ENCODE peak calls at places on chromosomes 16 and 17, in ten cellular contexts. A is mammary epithelial cell, Y is MM.1S, E is HepG2, Z is fibroblast of lung, K is IMR-90, N is PC-3, Q is astrocyte, U is SK-N-SH, I is keratinocyte. F is an unnamed sample. For H4K20me1, the result is how much of the 10 kb centered on the place peaks cover.

GRCh38 chr17:70405492-70406220 is 236.3 kb downstream of the KCNJ2 start:
- DNase-seq in I (peak), A (peak), Z (peak), U (no peak), K (peak), Q (peak), N (peak), E (no peak), Y (peak), F (no peak)

GRCh38 chr16:25035494-25036405 is 20.6 kb upstream of the ARHGAP17 start:
- DNase-seq in U (no peak), A (no peak), Q (peak), Z (no peak), Y (no peak), I (no peak), E (no peak), K (peak), N (peak), F (no peak)

GRCh38 chr16:11671676-11672075 is 3.4 kb downstream of the SNN start:
- DNase-seq in Z (no peak), U (no peak), Q (no peak), E (no peak), Y (no peak), I (no peak), N (no peak), K (no peak), A (no peak), F (no peak)

GRCh38 chr17:65670667-65671371 is 109.4 kb upstream of the AXIN2 start:
- DNase-seq in K (no peak), N (no peak), A (no peak), U (no peak), Z (no peak), E (peak), I (no peak), Y (no peak), Q (peak), F (no peak)

GRCh38 chr16:70470927-70471341 is 16.5 kb downstream of the FCSK start:
- DNase-seq in E (peak), I (no peak), K (peak), U (peak), N (peak), A (no peak), Y (no peak), Z (no peak), Q (no peak), F (no peak)

GRCh38 chr16:85490971-85491771 is 122.0 kb upstream of the GSE1 start:
- DNase-seq in E (peak), I (no peak), A (no peak), Q (no peak), Z (no peak), U (no peak), Y (peak), N (peak), K (no peak), F (peak)

GRCh38 chr16:80480664-80481063 is 60.1 kb upstream of the DYNLRB2 start:
- DNase-seq in E (no peak), U (no peak), A (no peak), N (no peak), Z (no peak), Q (no peak), K (no peak), Y (peak), I (no peak), F (no peak)

GRCh38 chr17:78200451-78200850 is 13.3 kb downstream of the AFMID start:
- DNase-seq in E (no peak), Y (no peak), K (no peak), N (no peak), U (no peak), I (no peak), Z (no peak), Q (no peak), A (no peak), F (no peak)

GRCh38 chr16:82062645-82063058 is 27.6 kb downstream of the HSD17B2 start:
- DNase-seq in I (no peak), N (no peak), A (peak), E (peak), Z (peak), Q (peak), Y (no peak), K (peak), U (no peak), F (no peak)

GRCh38 chr16:84585886-84586285 is 32.0 kb downstream of the COTL1 start:
- DNase-seq in K (no peak), E (no peak), A (no peak), I (no peak), Z (no peak), N (no peak), Y (peak), Q (no peak), U (peak), F (no peak)

GRCh38 chr16:10324210-10324609 is 61.7 kb upstream of the ATF7IP2 start:
- DNase-seq in Z (no peak), I (no peak), K (no peak), U (no peak), Q (no peak), Y (no peak), E (no peak), A (no peak), N (no peak), F (no peak)

GRCh38 chr17:48307814-48308411 is 122.1 kb downstream of the SKAP1 start:
- DNase-seq in Q (peak), A (peak), N (peak), U (peak), E (peak), Z (peak), Y (peak), K (peak), I (peak), F (peak)

GRCh38 chr16:11036040-11036439 is 91.7 kb downstream of the CLEC16A start:
- DNase-seq in U (no peak), E (no peak), A (no peak), Z (no peak), Q (no peak), N (no peak), K (no peak), I (no peak), Y (no peak), F (no peak)

GRCh38 chr16:69709456-69710084 is 16.8 kb downstream of the NQO1 start:
- DNase-seq in Z (peak), A (peak), N (peak), E (peak), I (no peak), Q (peak), Y (peak), U (peak), K (peak), F (no peak)

GRCh38 chr17:81315170-81315884 is 20.2 kb upstream of the SLC38A10 start:
- DNase-seq in Y (no peak), Q (no peak), K (no peak), I (no peak), N (no peak), E (no peak), U (no peak), A (no peak), Z (no peak), F (no peak)

GRCh38 chr16:80682435-80683070 is 121.8 kb downstream of the CDYL2 start:
- DNase-seq in Q (peak), I (no peak), E (no peak), A (no peak), N (no peak), Y (no peak), U (no peak), Z (peak), K (peak), F (no peak)

GRCh38 chr17:1995321-1996242 is 29.6 kb downstream of the RTN4RL1 start:
- DNase-seq in Y (no peak), E (peak), A (no peak), Z (no peak), Q (no peak), K (no peak), U (peak), N (no peak), I (no peak), F (no peak)

GRCh38 chr17:61400058-61400785 is 579 bp downstream of the TBX2 start:
- DNase-seq in I (no peak), Q (peak), N (peak), K (peak), Z (peak), A (peak), Y (no peak), U (peak), E (no peak), F (no peak)

GRCh38 chr17:73863761-73864535 is 219.7 kb upstream of the SDK2 start:
- DNase-seq in A (no peak), Z (no peak), Y (no peak), I (no peak), E (no peak), Q (no peak), N (no peak), U (peak), K (no peak), F (no peak)

GRCh38 chr16:78629173-78629572 is 529.7 kb downstream of the WWOX start:
- DNase-seq in A (no peak), U (no peak), I (no peak), N (no peak), Z (peak), Y (no peak), E (no peak), Q (peak), K (no peak), F (no peak)

GRCh38 chr17:42359133-42359532 is 29.1 kb downstream of the STAT3 start:
- DNase-seq in Q (no peak), Z (no peak), A (no peak), K (no peak), U (no peak), I (no peak), Y (no peak), N (no peak), E (no peak), F (no peak)

GRCh38 chr16:61057635-61058034 is 978.6 kb downstream of the CDH8 start:
- DNase-seq in N (no peak), U (no peak), Q (no peak), K (no peak), Y (no peak), Z (no peak), E (no peak), I (no peak), A (no peak), F (no peak)

GRCh38 chr17:17836818-17837379 is at the start of gene SREBF1:
- DNase-seq in Z (peak), K (peak), E (peak), Y (peak), A (no peak), Q (no peak), U (peak), N (peak), I (no peak), F (peak)

GRCh38 chr17:82323514-82324234 is 6.3 kb upstream of the CD7 start:
- DNase-seq in A (no peak), E (no peak), Q (no peak), U (no peak), I (no peak), K (no peak), Z (no peak), Y (no peak), N (no peak), F (no peak)

GRCh38 chr17:60077226-60077625 is 1.5 kb downstream of the HEATR6 start:
- DNase-seq in K (no peak), Z (peak), A (no peak), I (no peak), U (no peak), Y (no peak), N (no peak), E (no peak), Q (no peak), F (no peak)

GRCh38 chr17:60075981-60076380 is 2.7 kb downstream of the HEATR6 start:
- DNase-seq in N (no peak), Z (no peak), Q (no peak), E (no peak), U (no peak), Y (no peak), A (no peak), I (no peak), K (no peak), F (no peak)

GRCh38 chr17:60077672-60078519 is 825 bp downstream of the HEATR6 start:
- DNase-seq in U (peak), Q (peak), E (no peak), A (no peak), N (no peak), Y (no peak), I (no peak), Z (peak), K (no peak), F (no peak)

GRCh38 chr17:60079401-60079861 is 710 bp upstream of the HEATR6 start:
- DNase-seq in Z (peak), A (peak), Q (peak), K (no peak), E (no peak), N (peak), Y (no peak), I (no peak), U (peak), F (no peak)

GRCh38 chr17:60076811-60077210 is 1.9 kb downstream of the HEATR6 start:
- DNase-seq in U (no peak), E (no peak), Y (no peak), I (no peak), Z (no peak), N (no peak), A (no peak), Q (no peak), K (no peak), F (no peak)
- H3K9ac ChIP-seq in U (no peak), E (no peak), Y (no peak), I (no peak), Z (no peak), N (no peak), A (no peak), Q (no peak), K (peak), F (peak)

DNA sequence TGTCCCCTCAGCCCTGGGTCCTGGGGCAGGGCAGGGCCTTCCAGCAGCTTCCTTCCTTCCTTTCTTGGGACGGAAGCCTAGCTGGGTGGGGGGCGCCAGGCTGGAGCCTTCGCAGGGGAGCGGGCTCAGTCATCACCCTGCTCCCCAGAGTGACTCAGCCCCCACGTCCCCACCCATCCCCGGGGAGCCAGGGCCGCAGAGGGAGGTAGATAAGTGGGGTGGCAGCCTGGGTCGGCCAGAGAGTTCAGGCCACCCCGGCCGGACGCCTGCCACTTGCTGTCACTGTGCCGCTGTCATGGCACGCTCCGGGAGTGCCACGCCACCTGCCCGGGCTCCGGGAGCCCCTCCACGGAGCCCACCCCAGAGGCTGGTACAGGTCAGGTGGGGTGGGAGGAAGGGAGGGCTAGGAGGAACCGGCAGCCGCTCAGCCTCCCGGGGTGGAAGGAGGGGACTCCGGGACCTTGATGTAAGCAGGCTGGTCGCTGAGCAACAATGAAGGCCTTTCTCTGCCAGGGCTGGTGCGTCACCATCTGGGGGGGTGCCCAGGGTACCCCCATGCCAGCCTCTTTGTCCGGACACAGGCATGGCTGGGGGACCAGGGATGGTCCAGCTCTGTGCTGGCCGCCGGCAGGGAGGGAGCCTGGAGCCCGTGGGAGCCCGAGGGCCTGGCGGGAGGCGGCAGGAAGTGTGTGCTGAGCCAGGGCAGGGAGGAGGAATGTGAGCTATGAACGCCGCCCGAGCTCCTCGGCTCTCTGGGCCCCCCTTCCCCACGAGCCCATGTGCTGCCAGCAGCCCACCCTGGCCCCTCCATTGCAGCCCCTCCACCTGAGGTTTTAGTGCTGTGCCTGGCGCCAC is 6.6 kb downstream of the NHERF2 start:
- DNase-seq in I (no peak), U (peak), K (peak), E (peak), N (peak), Z (peak), Q (peak), Y (no peak), A (peak), F (no peak)
- H3K4me3 ChIP-seq in I (no peak), U (peak), K (peak), E (peak), N (peak), Z (peak), Q (peak), Y (no peak), A (no peak), F (no peak)

GRCh38 chr17:57489321-57489720 is 233.0 kb downstream of the MSI2 start:
- DNase-seq in Z (no peak), Q (no peak), Y (no peak), E (no peak), U (no peak), N (no peak), I (no peak), K (no peak), A (no peak), F (no peak)
- H4K20me1 ChIP-seq in Z (under half), Q (under half), Y (under half), E (under half), U (under half), N (under half), I (under half), K (under half), A (under half), F (under half)

DNA sequence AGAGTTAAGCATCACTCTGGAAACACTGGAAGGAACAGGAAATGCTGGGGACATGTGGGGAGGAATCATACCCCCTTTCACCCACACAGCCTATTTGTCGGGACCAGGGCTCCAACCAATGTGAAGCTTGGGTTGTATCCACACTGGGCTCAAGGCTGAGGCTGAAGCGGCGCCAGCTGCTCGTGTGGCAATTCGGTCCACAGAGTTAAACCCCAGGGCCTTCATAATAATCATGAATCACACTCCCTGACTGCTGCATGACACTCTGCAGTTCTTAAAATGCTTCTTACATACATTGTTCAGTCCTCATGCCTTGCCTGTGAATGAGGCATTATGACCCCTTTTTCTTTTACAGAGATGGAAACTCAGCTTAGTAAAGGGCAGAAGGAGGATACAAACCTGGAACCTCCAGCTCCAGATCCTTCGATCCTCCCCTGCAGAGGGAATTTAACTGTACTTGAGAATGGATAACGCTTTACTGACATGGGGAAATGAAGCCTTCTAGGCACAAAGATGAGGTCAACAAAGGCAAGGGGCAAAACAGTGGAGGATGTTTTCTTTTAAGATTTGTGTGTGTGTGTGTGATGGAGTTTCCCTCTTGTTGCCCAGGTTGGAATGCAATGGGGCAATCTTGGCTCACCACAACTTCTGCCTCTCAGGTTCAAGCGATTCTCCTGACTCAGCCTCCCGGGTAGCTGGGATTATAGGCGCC is 72.7 kb downstream of the SOX9 start:
- DNase-seq in U (no peak), E (no peak), A (peak), K (peak), Z (no peak), I (no peak), N (no peak), Y (no peak), Q (peak), F (no peak)
- H3K9ac ChIP-seq in U (no peak), E (no peak), A (no peak), K (no peak), Z (no peak), I (no peak), N (no peak), Y (no peak), Q (peak), F (no peak)

DNA sequence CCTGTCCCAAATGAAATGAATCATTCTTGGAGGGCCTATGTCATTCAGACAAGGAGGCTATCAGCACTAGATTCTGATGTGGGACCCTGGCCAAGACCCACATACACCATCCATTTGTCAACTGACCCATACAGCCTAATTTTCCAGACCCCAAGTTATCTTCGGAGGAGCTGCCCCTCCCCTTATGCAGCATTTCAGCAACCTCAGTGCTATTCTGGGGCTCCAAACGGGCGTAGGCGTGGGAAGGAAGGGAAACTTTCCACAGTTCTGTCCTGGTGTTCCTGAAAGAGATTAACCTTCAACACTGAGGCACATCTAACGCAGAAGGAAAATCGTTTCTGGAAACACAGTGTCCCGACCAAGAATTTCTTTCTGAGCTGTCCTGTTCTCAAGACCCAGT is 86.7 kb downstream of the MYH11 start:
- DNase-seq in N (no peak), Y (no peak), A (no peak), U (no peak), Q (peak), E (no peak), K (no peak), Z (no peak), I (no peak), F (no peak)
- H3K4me3 ChIP-seq in N (no peak), Y (no peak), A (no peak), U (no peak), Q (no peak), E (no peak), K (no peak), Z (no peak), I (no peak), F (no peak)

GRCh38 chr16:89449726-89450335 is 40.5 kb downstream of the ANKRD11 start:
- DNase-seq in I (no peak), N (no peak), E (no peak), U (no peak), Z (no peak), Q (peak), A (peak), Y (peak), K (peak), F (no peak)

GRCh38 chr16:89452925-89453324 is 37.4 kb downstream of the ANKRD11 start:
- DNase-seq in U (no peak), Y (no peak), N (no peak), A (no peak), K (no peak), I (no peak), E (no peak), Z (no peak), Q (no peak), F (no peak)

GRCh38 chr16:89450537-89450936 is 39.8 kb downstream of the ANKRD11 start:
- DNase-seq in K (no peak), Q (no peak), Y (no peak), U (no peak), E (no peak), N (no peak), Z (no peak), I (no peak), A (no peak), F (no peak)

GRCh38 chr16:89453662-89454321 is 36.6 kb downstream of the ANKRD11 start:
- DNase-seq in Q (peak), I (no peak), A (no peak), E (no peak), K (no peak), N (peak), Z (no peak), U (no peak), Y (no peak), F (no peak)

GRCh38 chr16:89452241-89452640 is 38.1 kb downstream of the ANKRD11 start:
- DNase-seq in U (no peak), Y (peak), K (no peak), E (no peak), I (no peak), N (no peak), Q (no peak), A (no peak), Z (no peak), F (no peak)
- H4K20me1 ChIP-seq in U (half or more), Y (under half), K (half or more), E (half or more), I (half or more), N (half or more), Q (half or more), A (under half), Z (under half), F (half or more)